ENCODE peak calls at places on chromosomes 13 and 19, in eight cellular contexts. O, F, A, X, U, E, G and D are unnamed samples. For H3K4me1, the result is how much of the 10 kb centered on the place peaks cover.

GRCh38 chr13:44117351-44117750 is 237.6 kb downstream of the LACC1 start:
- DNase-seq in U (no peak), G (no peak), F (no peak), X (no peak), A (no peak), O (no peak), E (no peak), D (no peak)

GRCh38 chr19:55340784-55341147 is 1.1 kb downstream of the KMT5C start:
- DNase-seq in X (no peak), A (peak), O (no peak), E (no peak), U (no peak), G (peak), F (no peak), D (no peak)

GRCh38 chr19:6041991-6042421 is 64.1 kb upstream of the RANBP3 start:
- DNase-seq in A (no peak), F (peak), U (no peak), X (no peak), G (no peak), O (no peak), E (no peak), D (no peak)

GRCh38 chr13:111385182-111385857 is 64.9 kb downstream of the TEX29 start:
- DNase-seq in U (no peak), E (no peak), X (no peak), O (no peak), F (peak), G (no peak), A (no peak), D (no peak)

GRCh38 chr13:61700663-61701062 is 285.0 kb upstream of the PCDH20 start:
- DNase-seq in G (no peak), E (no peak), X (no peak), O (no peak), U (no peak), A (no peak), F (no peak), D (no peak)

GRCh38 chr19:7460562-7460966 is 28.3 kb downstream of the PEX11G start:
- DNase-seq in G (no peak), X (no peak), O (no peak), E (no peak), F (no peak), U (no peak), A (no peak), D (no peak)

GRCh38 chr19:14440049-14440448 is 6.9 kb downstream of the PKN1 start:
- DNase-seq in E (peak), G (no peak), O (no peak), A (no peak), X (no peak), F (peak), U (peak), D (peak)

GRCh38 chr13:113842336-113843062 is 21.4 kb downstream of the GAS6 start:
- DNase-seq in X (no peak), E (peak), G (no peak), A (peak), U (no peak), F (no peak), O (no peak), D (no peak)

GRCh38 chr19:33100894-33101644 is 20.1 kb downstream of the GPATCH1 start:
- DNase-seq in O (no peak), X (no peak), A (no peak), G (no peak), U (no peak), F (no peak), E (no peak), D (no peak)

GRCh38 chr13:111978536-111978935 is 88.4 kb upstream of the SOX1 start:
- DNase-seq in G (no peak), X (no peak), E (no peak), A (no peak), F (no peak), U (no peak), O (no peak), D (no peak)

GRCh38 chr19:41555752-41556151 is 20.2 kb upstream of the CEACAM21 start:
- DNase-seq in U (no peak), E (no peak), G (no peak), O (no peak), A (no peak), X (no peak), F (no peak), D (no peak)

GRCh38 chr19:6373813-6374108 is 1.2 kb downstream of the ALKBH7 start:
- DNase-seq in E (no peak), O (no peak), X (no peak), U (no peak), F (no peak), G (peak), A (no peak), D (no peak)

GRCh38 chr13:84524586-84524985 is 642.3 kb upstream of the SLITRK1 start:
- DNase-seq in E (no peak), G (no peak), A (no peak), O (no peak), F (no peak), U (no peak), X (no peak), D (no peak)

GRCh38 chr13:112714772-112715569 is 25.1 kb downstream of the ATP11A start:
- DNase-seq in U (no peak), E (peak), X (no peak), O (no peak), F (peak), G (no peak), A (no peak), D (no peak)

GRCh38 chr19:43438291-43439162 is 23.8 kb downstream of the TEX101 start:
- DNase-seq in U (no peak), G (no peak), O (no peak), X (no peak), E (peak), A (no peak), F (no peak), D (peak)

GRCh38 chr19:28940751-28941500 is 272.0 kb downstream of the UQCRFS1 start:
- DNase-seq in E (no peak), X (no peak), F (no peak), A (no peak), G (no peak), O (no peak), U (no peak), D (no peak)

GRCh38 chr13:60211548-60211947 is 47.8 kb upstream of the DIAPH3 start:
- DNase-seq in U (no peak), O (no peak), A (no peak), X (no peak), F (no peak), G (no peak), E (no peak), D (no peak)

GRCh38 chr13:91126806-91127205 is 220.7 kb upstream of the MIR17HG start:
- DNase-seq in F (no peak), U (no peak), G (no peak), E (no peak), O (no peak), A (no peak), X (no peak), D (no peak)

GRCh38 chr19:48368942-48369341 is 4.8 kb downstream of the SYNGR4 start:
- DNase-seq in U (no peak), F (no peak), G (no peak), X (no peak), A (no peak), O (no peak), E (no peak), D (no peak)

GRCh38 chr13:82766732-82767321 is 1115.4 kb downstream of the SLITRK1 start:
- DNase-seq in G (no peak), A (no peak), E (no peak), U (no peak), F (no peak), O (no peak), X (no peak), D (no peak)

GRCh38 chr13:27605610-27606200 is 14.6 kb downstream of the LNX2 start:
- DNase-seq in E (no peak), G (no peak), F (no peak), U (no peak), A (no peak), X (no peak), O (no peak), D (no peak)

DNA sequence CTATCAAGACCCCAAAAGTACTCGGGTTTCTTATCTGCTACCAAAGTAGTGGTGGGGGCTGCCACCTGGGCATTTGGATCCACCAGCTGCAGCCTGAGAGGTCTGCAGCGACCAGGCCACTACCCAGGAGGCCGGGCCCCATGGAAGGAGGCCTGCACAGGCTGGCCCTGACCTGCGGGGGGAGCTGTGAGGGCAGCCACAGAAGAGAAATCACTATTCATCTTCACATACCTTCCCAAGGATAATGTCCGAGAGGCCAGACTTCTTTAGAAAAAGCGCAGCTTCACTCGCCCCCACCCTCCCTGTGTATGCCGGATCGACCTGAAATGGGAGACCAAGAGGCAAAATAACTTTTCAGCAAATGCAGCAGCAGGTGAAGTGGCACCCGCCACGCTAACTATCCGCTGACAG is 30.1 kb downstream of the EPS15L1 start:
- DNase-seq in G (no peak), X (no peak), A (peak), F (no peak), O (no peak), E (no peak), U (no peak), D (no peak)
- H3K4me1 ChIP-seq in G (under half), X (under half), A (under half), F (under half), O (under half), E (under half), U (under half), D (half or more)

GRCh38 chr19:46297700-46298476 is 1.0 kb downstream of the HIF3A start:
- DNase-seq in U (no peak), A (no peak), G (peak), O (no peak), X (peak), E (peak), F (peak), D (peak)

GRCh38 chr19:46298477-46299003 is 1.7 kb downstream of the HIF3A start:
- DNase-seq in A (no peak), X (no peak), F (no peak), U (no peak), G (no peak), O (no peak), E (no peak), D (no peak)

GRCh38 chr19:46295401-46296308 is 1.2 kb upstream of the HIF3A start:
- DNase-seq in X (no peak), O (no peak), F (no peak), E (no peak), G (no peak), A (no peak), U (no peak), D (no peak)

GRCh38 chr19:46299004-46299509 is 2.2 kb downstream of the HIF3A start:
- DNase-seq in O (no peak), F (peak), A (peak), G (peak), U (no peak), X (peak), E (peak), D (peak)

DNA sequence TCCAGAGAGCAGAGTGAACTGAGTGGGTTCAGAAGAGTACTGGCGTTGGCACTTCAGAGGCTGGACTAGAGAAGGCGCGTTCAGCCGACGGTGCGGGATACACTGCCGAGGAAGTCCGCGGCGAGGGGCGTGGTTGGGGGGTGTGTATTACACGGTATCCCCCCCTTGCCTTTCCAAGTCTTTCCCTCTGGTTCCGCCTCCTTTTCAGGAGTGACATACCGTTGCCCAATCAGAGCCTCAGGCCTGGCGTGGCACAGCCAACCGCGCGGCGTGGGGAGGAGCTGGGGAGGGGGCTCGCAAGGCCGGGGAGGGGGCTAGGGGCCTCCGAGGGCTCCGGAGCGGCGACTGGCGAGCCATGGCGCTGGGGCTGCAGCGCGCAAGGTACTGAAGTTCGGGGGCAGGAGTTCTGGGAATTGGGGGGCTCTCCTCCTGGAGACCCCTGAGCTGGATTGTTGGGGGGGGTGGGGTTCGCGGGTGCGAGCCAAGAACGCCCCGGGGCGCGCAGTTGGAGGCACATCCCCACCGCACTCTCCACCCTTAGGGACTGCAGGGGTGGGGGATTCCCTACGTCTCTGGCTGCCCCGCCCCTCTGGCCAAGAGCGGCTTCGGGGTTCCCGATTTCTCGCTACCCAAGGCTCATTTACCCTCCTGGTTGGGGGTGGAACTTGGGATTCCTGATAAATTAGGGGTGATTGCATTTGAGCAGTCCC is at the start of gene HIF3A:
- DNase-seq in A (peak), X (no peak), E (peak), G (no peak), U (no peak), F (peak), O (peak), D (peak)
- H3K4me1 ChIP-seq in A (under half), X (under half), E (under half), G (under half), U (under half), F (half or more), O (under half), D (under half)

GRCh38 chr13:106492576-106493323 is 42.7 kb downstream of the EFNB2 start:
- DNase-seq in A (no peak), O (no peak), U (no peak), F (no peak), E (no peak), X (no peak), G (no peak), D (no peak)
- H3K4me1 ChIP-seq in A (under half), O (under half), U (under half), F (under half), E (under half), X (under half), G (under half), D (under half)

GRCh38 chr19:37926255-37926654 is 19.2 kb downstream of the SIPA1L3 start:
- DNase-seq in F (no peak), G (no peak), O (no peak), A (no peak), U (no peak), X (no peak), E (no peak), D (no peak)
- H3K4me1 ChIP-seq in F (under half), G (under half), O (under half), A (under half), U (under half), X (under half), E (under half), D (under half)

GRCh38 chr19:13039211-13039789 is 44.0 kb downstream of the NFIX start:
- DNase-seq in O (no peak), U (no peak), A (no peak), F (no peak), X (no peak), G (no peak), E (no peak), D (no peak)

GRCh38 chr19:13037161-13037560 is 41.9 kb downstream of the NFIX start:
- DNase-seq in U (no peak), E (no peak), G (peak), A (no peak), O (no peak), X (no peak), F (peak), D (no peak)

GRCh38 chr19:13036366-13036976 is 41.2 kb downstream of the NFIX start:
- DNase-seq in G (peak), X (no peak), F (peak), O (no peak), U (no peak), A (no peak), E (peak), D (no peak)

GRCh38 chr19:13038306-13039210 is 43.3 kb downstream of the NFIX start:
- DNase-seq in F (no peak), A (no peak), E (no peak), U (no peak), X (no peak), G (no peak), O (no peak), D (no peak)

GRCh38 chr19:13037718-13038117 is 42.4 kb downstream of the NFIX start:
- DNase-seq in O (no peak), F (no peak), E (no peak), U (no peak), A (no peak), G (no peak), X (no peak), D (no peak)
- H3K4me1 ChIP-seq in O (under half), F (half or more), E (under half), U (under half), A (under half), G (half or more), X (half or more), D (half or more)

DNA sequence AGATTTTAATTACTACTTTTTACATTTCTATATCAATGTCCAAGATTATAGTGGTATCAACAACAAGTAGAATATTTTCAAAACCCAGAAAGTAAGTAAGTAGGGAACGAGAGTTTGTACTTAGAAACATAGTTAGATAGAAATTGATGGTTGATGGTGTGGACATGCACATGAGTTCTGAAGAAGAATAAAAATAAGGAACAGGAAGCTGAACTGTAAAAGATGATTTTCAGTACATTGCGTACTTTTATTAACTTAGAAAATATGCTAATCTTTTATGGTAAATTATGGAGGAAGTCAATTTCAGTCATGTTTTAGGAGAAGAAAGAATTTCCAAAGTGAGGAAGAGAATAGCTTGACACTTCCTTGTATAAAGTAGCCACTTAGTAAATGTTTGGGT is 12.3 kb upstream of the GPR18 start:
- DNase-seq in O (no peak), U (no peak), F (no peak), E (no peak), A (no peak), G (no peak), X (no peak), D (no peak)
- H3K4me1 ChIP-seq in O (under half), U (half or more), F (under half), E (under half), A (under half), G (under half), X (under half), D (under half)

GRCh38 chr19:40279120-40279551 is 6.0 kb downstream of the AKT2 start:
- DNase-seq in F (peak), G (no peak), X (no peak), E (peak), O (no peak), U (no peak), A (peak), D (peak)

GRCh38 chr19:40279761-40280607 is 5.2 kb downstream of the AKT2 start:
- DNase-seq in E (no peak), A (no peak), O (no peak), G (no peak), X (no peak), U (peak), F (no peak), D (no peak)

GRCh38 chr19:40281381-40282208 is 3.5 kb downstream of the AKT2 start:
- DNase-seq in O (no peak), E (no peak), X (no peak), G (no peak), A (no peak), F (no peak), U (no peak), D (no peak)

GRCh38 chr19:40282209-40282580 is 3.0 kb downstream of the AKT2 start:
- DNase-seq in O (no peak), U (no peak), G (no peak), A (no peak), F (no peak), E (no peak), X (no peak), D (no peak)

GRCh38 chr19:40280608-40281221 is 4.4 kb downstream of the AKT2 start:
- DNase-seq in X (no peak), G (peak), U (no peak), O (no peak), F (no peak), E (no peak), A (no peak), D (peak)
- H3K4me1 ChIP-seq in X (under half), G (under half), U (half or more), O (under half), F (half or more), E (under half), A (under half), D (half or more)

GRCh38 chr19:13070425-13071140 is 32.1 kb downstream of the LYL1 start:
- DNase-seq in F (no peak), U (no peak), A (no peak), O (no peak), E (no peak), X (no peak), G (no peak), D (no peak)
- H3K4me1 ChIP-seq in F (half or more), U (under half), A (under half), O (under half), E (under half), X (under half), G (under half), D (half or more)

DNA sequence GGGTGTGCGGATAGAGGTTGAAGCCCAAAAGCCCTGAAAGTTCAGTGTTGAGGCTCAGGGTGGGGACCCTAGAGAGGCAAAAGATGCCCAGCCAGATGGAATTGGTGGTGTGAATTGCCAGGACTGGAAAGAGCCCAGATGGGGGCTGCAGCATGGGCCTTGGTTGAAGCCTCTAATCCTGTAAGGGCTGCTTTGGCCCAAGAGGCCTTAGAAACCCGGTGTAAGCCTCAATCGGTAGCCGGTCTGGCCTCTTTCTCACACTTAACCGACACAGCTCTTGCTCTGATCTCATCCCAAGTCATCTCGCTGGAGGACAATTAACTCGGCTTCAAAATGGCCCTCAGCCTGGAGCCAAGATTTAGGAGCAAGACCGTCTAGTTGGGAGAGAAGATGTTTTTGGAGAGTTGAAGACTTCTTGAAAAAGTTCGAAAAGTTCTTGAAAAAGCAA is 2.0 kb downstream of the TPM4 start:
- DNase-seq in X (no peak), U (no peak), A (peak), E (peak), G (peak), O (no peak), F (peak), D (no peak)
- H3K4me1 ChIP-seq in X (under half), U (half or more), A (under half), E (under half), G (under half), O (under half), F (half or more), D (under half)